ENCODE peak calls at places on chromosome 14, in eight cellular contexts. L, H, I, E, A, O, R and Q are unnamed samples.
A peak's percentile ranks its signal among the peaks of the same experiment; 100 is the strongest.

GRCh38 chr14:101481557-101481956 is 79.7 kb upstream of the DIO3 start:
- DNase-seq in L (no peak), H (peak; percentile 49), I (no peak), E (no peak), A (no peak), O (no peak), R (no peak), Q (no peak)

GRCh38 chr14:75720828-75721227 is 59.8 kb downstream of the TTLL5 start:
- DNase-seq in L (no peak), H (no peak), I (no peak), E (no peak), A (no peak), O (no peak), R (no peak), Q (peak; percentile 38)

GRCh38 chr14:73460691-73461127 is 2.4 kb upstream of the NUMB start:
- DNase-seq in L (no peak), H (peak; percentile 3), I (no peak), E (no peak), A (peak; percentile 61), O (peak; percentile 48), R (no peak), Q (peak; percentile 54)

GRCh38 chr14:104322531-104323466 is 184.4 kb downstream of the KIF26A start:
- DNase-seq in L (peak; percentile 23), H (no peak), I (no peak), E (no peak), A (no peak), O (no peak), R (no peak), Q (no peak)

GRCh38 chr14:74953686-74954085 is 1.7 kb downstream of the PGF start:
- DNase-seq in L (no peak), H (no peak), I (no peak), E (no peak), A (no peak), O (no peak), R (no peak), Q (no peak)

GRCh38 chr14:52690983-52691760 is 4.2 kb downstream of the ERO1A start:
- DNase-seq in L (no peak), H (no peak), I (no peak), E (no peak), A (peak; percentile 80), O (no peak), R (no peak), Q (no peak)

GRCh38 chr14:89418976-89419375 is 1.9 kb upstream of the FOXN3 start:
- DNase-seq in L (no peak), H (no peak), I (no peak), E (no peak), A (no peak), O (no peak), R (no peak), Q (no peak)

GRCh38 chr14:50559990-50560928 is at the start of gene ATL1:
- DNase-seq in L (peak; percentile 61), H (peak; percentile 94), I (peak; percentile 35), E (peak; percentile 13), A (peak; percentile 68), O (no peak), R (peak; percentile 47), Q (peak; percentile 59)

GRCh38 chr14:24289649-24290283 is 9.8 kb downstream of the DHRS1 start:
- DNase-seq in L (no peak), H (no peak), I (no peak), E (no peak), A (no peak), O (no peak), R (no peak), Q (no peak)

GRCh38 chr14:95901014-95901413 is 24.4 kb downstream of the TUNAR start:
- DNase-seq in L (no peak), H (no peak), I (no peak), E (no peak), A (no peak), O (peak; percentile 23), R (no peak), Q (peak; percentile 31)

GRCh38 chr14:100438678-100439592 is 115.8 kb downstream of the SLC25A47 start:
- DNase-seq in L (peak; percentile 6), H (peak; percentile 83), I (peak; percentile 79), E (no peak), A (peak; percentile 96), O (peak; percentile 62), R (no peak), Q (peak; percentile 96)

GRCh38 chr14:75595211-75595610 is 16.8 kb downstream of the FLVCR2 start:
- DNase-seq in L (no peak), H (no peak), I (no peak), E (no peak), A (no peak), O (no peak), R (no peak), Q (no peak)